ENCODE peak calls at places on chromosomes 1 and 21, in four cellular contexts. One of them, this sample, is unnamed. For H3K4me1, the result is how much of the 10 kb centered on the place peaks cover.

GRCh38 chr1:225813250-225813964 is 3.5 kb downstream of the EPHX1 start:
- DNase-seq in PC-9: peak
- DNase-seq in neuronal stem cell: no peak
- DNase-seq in CD8-positive, alpha-beta T cell: no peak
- DNase-seq in this sample: no peak

GRCh38 chr1:41418868-41419583 is 57.8 kb downstream of the FOXO6 start:
- DNase-seq in PC-9: peak
- DNase-seq in neuronal stem cell: no peak
- DNase-seq in CD8-positive, alpha-beta T cell: no peak
- DNase-seq in this sample: peak

GRCh38 chr1:39946216-39946615 is 8.7 kb upstream of the MFSD2A start:
- DNase-seq in PC-9: no peak
- DNase-seq in neuronal stem cell: no peak
- DNase-seq in CD8-positive, alpha-beta T cell: no peak
- DNase-seq in this sample: no peak

GRCh38 chr1:95793893-95794292 is 559.9 kb downstream of the RWDD3 start:
- DNase-seq in PC-9: no peak
- DNase-seq in neuronal stem cell: no peak
- DNase-seq in CD8-positive, alpha-beta T cell: no peak
- DNase-seq in this sample: no peak

GRCh38 chr1:6648556-6648955 is 23.9 kb downstream of the THAP3 start:
- DNase-seq in PC-9: no peak
- DNase-seq in neuronal stem cell: no peak
- DNase-seq in CD8-positive, alpha-beta T cell: no peak
- DNase-seq in this sample: no peak

GRCh38 chr21:37001446-37001845 is 5.1 kb upstream of the RIPPLY3 start:
- DNase-seq in PC-9: no peak
- DNase-seq in neuronal stem cell: no peak
- DNase-seq in CD8-positive, alpha-beta T cell: no peak
- DNase-seq in this sample: no peak

GRCh38 chr1:38152351-38153082 is 105.9 kb upstream of the POU3F1 start:
- DNase-seq in PC-9: no peak
- DNase-seq in neuronal stem cell: no peak
- DNase-seq in CD8-positive, alpha-beta T cell: no peak
- DNase-seq in this sample: no peak

GRCh38 chr1:228181105-228181504 is 15.5 kb downstream of the IBA57 start:
- DNase-seq in PC-9: no peak
- DNase-seq in neuronal stem cell: no peak
- DNase-seq in CD8-positive, alpha-beta T cell: no peak
- DNase-seq in this sample: no peak

DNA sequence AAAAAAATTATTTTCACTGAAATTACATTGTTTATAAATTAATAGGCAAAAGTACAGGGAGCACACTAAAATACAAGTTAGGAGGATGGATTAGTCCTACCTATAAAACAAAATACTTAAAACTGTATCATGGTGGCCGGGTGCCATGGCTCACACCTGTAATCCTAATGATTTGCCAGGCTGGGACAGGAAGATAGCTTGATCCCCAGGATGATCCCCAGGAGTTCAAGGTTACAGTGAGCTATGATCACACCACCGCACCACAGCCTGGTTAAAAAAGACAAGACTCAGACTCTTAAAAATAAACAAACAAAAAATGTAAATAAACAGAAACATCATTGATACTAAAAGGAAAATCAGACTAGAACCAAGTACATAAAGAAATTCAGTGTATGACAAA is 53.5 kb downstream of the ASH1L start:
- DNase-seq in PC-9: no peak
- DNase-seq in neuronal stem cell: no peak
- DNase-seq in CD8-positive, alpha-beta T cell: no peak
- DNase-seq in this sample: no peak
- H3K4me1 ChIP-seq in PC-9: under half
- H3K4me1 ChIP-seq in neuronal stem cell: under half
- H3K4me1 ChIP-seq in CD8-positive, alpha-beta T cell: under half
- H3K4me1 ChIP-seq in this sample: under half

GRCh38 chr1:27548858-27549719 is 54.9 kb downstream of the AHDC1 start:
- DNase-seq in PC-9: no peak
- DNase-seq in neuronal stem cell: no peak
- DNase-seq in CD8-positive, alpha-beta T cell: no peak
- DNase-seq in this sample: no peak
- H3K27ac ChIP-seq in PC-9: no peak
- H3K27ac ChIP-seq in neuronal stem cell: no peak
- H3K27ac ChIP-seq in CD8-positive, alpha-beta T cell: no peak
- H3K27ac ChIP-seq in this sample: no peak

GRCh38 chr1:19068639-19069276 is 112.3 kb upstream of the IFFO2 start:
- DNase-seq in PC-9: no peak
- DNase-seq in neuronal stem cell: no peak
- DNase-seq in CD8-positive, alpha-beta T cell: no peak
- DNase-seq in this sample: no peak

GRCh38 chr1:19070891-19071621 is 114.6 kb upstream of the IFFO2 start:
- DNase-seq in PC-9: no peak
- DNase-seq in neuronal stem cell: no peak
- DNase-seq in CD8-positive, alpha-beta T cell: no peak
- DNase-seq in this sample: no peak

GRCh38 chr1:19067912-19068638 is 111.6 kb upstream of the IFFO2 start:
- DNase-seq in PC-9: no peak
- DNase-seq in neuronal stem cell: no peak
- DNase-seq in CD8-positive, alpha-beta T cell: no peak
- DNase-seq in this sample: no peak

GRCh38 chr1:19071674-19072281 is 115.3 kb upstream of the IFFO2 start:
- DNase-seq in PC-9: no peak
- DNase-seq in neuronal stem cell: no peak
- DNase-seq in CD8-positive, alpha-beta T cell: no peak
- DNase-seq in this sample: no peak

GRCh38 chr1:19070197-19070651 is 113.7 kb upstream of the IFFO2 start:
- DNase-seq in PC-9: no peak
- DNase-seq in neuronal stem cell: no peak
- DNase-seq in CD8-positive, alpha-beta T cell: no peak
- DNase-seq in this sample: no peak
- H3K4me1 ChIP-seq in PC-9: under half
- H3K4me1 ChIP-seq in neuronal stem cell: under half
- H3K4me1 ChIP-seq in CD8-positive, alpha-beta T cell: half or more
- H3K4me1 ChIP-seq in this sample: half or more

GRCh38 chr1:245290836-245291235 is 136.1 kb downstream of the KIF26B start:
- DNase-seq in PC-9: no peak
- DNase-seq in neuronal stem cell: no peak
- DNase-seq in CD8-positive, alpha-beta T cell: no peak
- DNase-seq in this sample: no peak

GRCh38 chr1:245292571-245292970 is 137.8 kb downstream of the KIF26B start:
- DNase-seq in PC-9: no peak
- DNase-seq in neuronal stem cell: no peak
- DNase-seq in CD8-positive, alpha-beta T cell: no peak
- DNase-seq in this sample: no peak

GRCh38 chr1:245294021-245294420 is 139.2 kb downstream of the KIF26B start:
- DNase-seq in PC-9: no peak
- DNase-seq in neuronal stem cell: no peak
- DNase-seq in CD8-positive, alpha-beta T cell: no peak
- DNase-seq in this sample: no peak

GRCh38 chr1:245291351-245291750 is 136.6 kb downstream of the KIF26B start:
- DNase-seq in PC-9: no peak
- DNase-seq in neuronal stem cell: no peak
- DNase-seq in CD8-positive, alpha-beta T cell: no peak
- DNase-seq in this sample: no peak

GRCh38 chr1:245292141-245292540 is 137.4 kb downstream of the KIF26B start:
- DNase-seq in PC-9: no peak
- DNase-seq in neuronal stem cell: no peak
- DNase-seq in CD8-positive, alpha-beta T cell: no peak
- DNase-seq in this sample: no peak
- H3K27ac ChIP-seq in PC-9: no peak
- H3K27ac ChIP-seq in neuronal stem cell: no peak
- H3K27ac ChIP-seq in CD8-positive, alpha-beta T cell: no peak
- H3K27ac ChIP-seq in this sample: no peak

GRCh38 chr1:33342041-33342723 is 21.3 kb upstream of the A3GALT2 start:
- DNase-seq in PC-9: peak
- DNase-seq in neuronal stem cell: peak
- DNase-seq in CD8-positive, alpha-beta T cell: no peak
- DNase-seq in this sample: no peak

GRCh38 chr1:33347650-33347992 is 26.7 kb upstream of the A3GALT2 start:
- DNase-seq in PC-9: no peak
- DNase-seq in neuronal stem cell: no peak
- DNase-seq in CD8-positive, alpha-beta T cell: no peak
- DNase-seq in this sample: no peak

GRCh38 chr1:33343539-33343938 is 22.6 kb upstream of the A3GALT2 start:
- DNase-seq in PC-9: no peak
- DNase-seq in neuronal stem cell: no peak
- DNase-seq in CD8-positive, alpha-beta T cell: no peak
- DNase-seq in this sample: no peak

GRCh38 chr1:33346921-33347649 is 26.2 kb upstream of the A3GALT2 start:
- DNase-seq in PC-9: peak
- DNase-seq in neuronal stem cell: no peak
- DNase-seq in CD8-positive, alpha-beta T cell: no peak
- DNase-seq in this sample: no peak

GRCh38 chr1:33344896-33345295 is 24.0 kb upstream of the A3GALT2 start:
- DNase-seq in PC-9: no peak
- DNase-seq in neuronal stem cell: no peak
- DNase-seq in CD8-positive, alpha-beta T cell: no peak
- DNase-seq in this sample: no peak
- H3K4me1 ChIP-seq in PC-9: half or more
- H3K4me1 ChIP-seq in neuronal stem cell: under half
- H3K4me1 ChIP-seq in CD8-positive, alpha-beta T cell: under half
- H3K4me1 ChIP-seq in this sample: half or more

DNA sequence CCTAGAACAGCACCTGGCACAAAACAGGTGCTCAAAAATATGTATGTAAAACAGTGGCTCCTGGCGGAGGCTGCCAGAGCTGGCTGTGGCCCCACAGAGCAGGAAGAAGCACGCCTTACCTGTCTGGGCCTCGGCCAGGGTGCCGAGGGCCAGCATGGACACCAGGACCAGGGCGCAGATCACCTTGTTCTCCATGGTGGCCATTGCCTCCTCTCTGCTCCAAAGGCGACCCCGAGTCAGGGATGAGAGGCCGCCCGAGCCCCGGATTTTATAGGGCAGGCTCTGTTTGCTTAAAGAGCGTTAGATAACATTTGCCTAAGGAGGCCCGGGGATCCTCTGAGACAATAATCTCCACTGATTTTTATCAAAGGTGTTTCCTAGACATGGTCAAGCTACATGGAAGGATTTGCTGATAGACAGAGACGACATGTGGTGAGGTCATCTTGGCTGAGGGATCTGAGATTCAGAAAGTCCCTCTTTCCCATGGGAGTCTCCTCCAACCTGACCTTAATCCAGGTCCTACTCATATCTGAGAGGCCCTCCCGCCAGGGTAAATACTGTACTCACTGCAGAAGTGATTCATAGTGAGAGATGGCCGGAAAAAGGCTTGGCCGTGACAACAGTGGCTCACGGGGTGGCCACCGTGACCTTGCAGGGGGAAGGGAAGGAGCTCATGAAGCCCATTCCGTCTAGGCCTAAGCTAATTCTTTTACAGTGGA is at the start of gene TFF1:
- DNase-seq in PC-9: peak
- DNase-seq in neuronal stem cell: no peak
- DNase-seq in CD8-positive, alpha-beta T cell: no peak
- DNase-seq in this sample: no peak
- H3K27ac ChIP-seq in PC-9: peak
- H3K27ac ChIP-seq in neuronal stem cell: no peak
- H3K27ac ChIP-seq in CD8-positive, alpha-beta T cell: no peak
- H3K27ac ChIP-seq in this sample: no peak

DNA sequence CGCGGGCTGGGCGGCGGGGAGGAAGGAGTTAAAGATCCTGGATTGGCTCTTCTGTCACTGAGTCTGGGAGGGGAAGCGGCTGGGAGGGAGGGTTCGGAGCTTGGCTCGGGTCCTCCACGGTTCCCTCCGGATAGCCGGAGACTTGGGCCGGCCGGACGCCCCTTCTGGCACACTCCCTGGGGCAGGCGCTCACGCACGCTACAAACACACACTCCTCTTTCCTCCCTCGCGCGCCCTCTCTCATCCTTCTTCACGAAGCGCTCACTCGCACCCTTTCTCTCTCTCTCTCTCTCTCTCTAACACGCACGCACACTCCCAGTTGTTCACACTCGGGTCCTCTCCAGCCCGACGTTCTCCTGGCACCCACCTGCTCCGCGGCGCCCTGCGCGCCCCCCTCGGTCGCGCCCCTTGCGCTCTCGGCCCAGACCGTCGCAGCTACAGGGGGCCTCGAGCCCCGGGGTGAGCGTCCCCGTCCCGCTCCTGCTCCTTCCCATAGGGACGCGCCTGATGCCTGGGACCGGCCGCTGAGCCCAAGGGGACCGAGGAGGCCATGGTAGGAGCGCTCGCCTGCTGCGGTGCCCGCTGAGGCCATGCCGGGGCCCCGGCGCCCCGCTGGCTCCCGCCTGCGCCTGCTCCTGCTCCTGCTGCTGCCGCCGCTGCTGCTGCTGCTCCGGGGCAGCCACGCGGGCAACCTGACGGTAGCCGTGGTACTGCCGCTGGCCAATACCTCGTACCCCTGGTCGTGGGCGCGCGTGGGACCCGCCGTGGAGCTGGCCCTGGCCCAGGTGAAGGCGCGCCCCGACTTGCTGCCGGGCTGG is at the start of gene NPR1:
- DNase-seq in PC-9: no peak
- DNase-seq in neuronal stem cell: no peak
- DNase-seq in CD8-positive, alpha-beta T cell: peak
- DNase-seq in this sample: no peak
- H3K4me1 ChIP-seq in PC-9: under half
- H3K4me1 ChIP-seq in neuronal stem cell: under half
- H3K4me1 ChIP-seq in CD8-positive, alpha-beta T cell: under half
- H3K4me1 ChIP-seq in this sample: under half

GRCh38 chr1:46532498-46533178 is 18.8 kb downstream of the KNCN start:
- DNase-seq in PC-9: no peak
- DNase-seq in neuronal stem cell: peak
- DNase-seq in CD8-positive, alpha-beta T cell: peak
- DNase-seq in this sample: no peak
- H3K27ac ChIP-seq in PC-9: no peak
- H3K27ac ChIP-seq in neuronal stem cell: no peak
- H3K27ac ChIP-seq in CD8-positive, alpha-beta T cell: peak
- H3K27ac ChIP-seq in this sample: peak